ENCODE peak calls at places on chromosome 19, in ten cellular contexts. U is WTC11; A is kidney; D is activated naive CD8-positive, alpha-beta T cell treated with anti-CD3 and anti-CD28 coated beads for 36 hours; J is GM23248; Y is SW 1271; R is NCI-H2081; B is CD8-positive, alpha-beta T cell; I is SK-MEL-5; W is CD14-positive monocyte. F is an unnamed sample.

GRCh38 chr19:24065243-24065642 is 21.7 kb upstream of the ZNF254 start:
- DNase-seq in I (no peak), U (no peak), Y (no peak), R (no peak), W (no peak), J (no peak), D (no peak), B (no peak), A (no peak), F (no peak)

GRCh38 chr19:46925548-46925950 is 64.8 kb downstream of the ARHGAP35 start:
- DNase-seq in A (no peak), I (no peak), J (peak), U (no peak), Y (no peak), R (no peak), B (no peak), W (no peak), D (no peak), F (no peak)

GRCh38 chr19:48290923-48291700 is 21.2 kb downstream of the ZNF114 start:
- DNase-seq in A (peak), B (peak), D (peak), J (peak), Y (peak), W (no peak), U (peak), I (peak), R (peak), F (peak)

GRCh38 chr19:7500811-7501450 is 12.1 kb upstream of the PEX11G start:
- DNase-seq in D (peak), W (no peak), U (peak), R (peak), B (no peak), A (peak), Y (peak), I (peak), J (peak), F (no peak)

GRCh38 chr19:14363203-14364097 is 17.8 kb upstream of the ADGRE5 start:
- DNase-seq in I (peak), W (no peak), D (peak), J (peak), B (no peak), R (no peak), A (peak), U (peak), Y (peak), F (no peak)

GRCh38 chr19:5228932-5229777 is 111.5 kb downstream of the PTPRS start:
- DNase-seq in A (no peak), I (no peak), Y (no peak), W (no peak), R (no peak), D (peak), U (no peak), J (peak), B (no peak), F (no peak)

GRCh38 chr19:38664503-38665211 is 17.2 kb downstream of the ACTN4 start:
- DNase-seq in U (no peak), R (no peak), I (no peak), W (peak), Y (no peak), J (no peak), A (peak), D (no peak), B (no peak), F (no peak)

GRCh38 chr19:2410023-2410422 is 17.4 kb downstream of the TIMM13 start:
- DNase-seq in B (no peak), Y (no peak), A (no peak), U (no peak), R (no peak), W (no peak), J (no peak), D (no peak), I (no peak), F (no peak)

GRCh38 chr19:2050991-2051770 is at the start of gene MKNK2:
- DNase-seq in D (peak), U (peak), W (peak), Y (peak), R (peak), A (peak), B (peak), J (peak), I (peak), F (peak)

GRCh38 chr19:58203814-58204475 is 21.1 kb downstream of the ZNF274 start:
- DNase-seq in W (no peak), D (no peak), U (peak), B (no peak), J (no peak), R (no peak), I (no peak), Y (no peak), A (no peak), F (no peak)

GRCh38 chr19:30228113-30228725 is 144.0 kb upstream of the ZNF536 start:
- DNase-seq in I (no peak), Y (no peak), W (no peak), J (peak), D (peak), B (no peak), U (peak), A (no peak), R (no peak), F (no peak)

GRCh38 chr19:9640956-9641355 is 19.9 kb upstream of the ZNF561 start:
- DNase-seq in U (no peak), A (no peak), D (no peak), Y (no peak), J (no peak), I (no peak), W (no peak), B (no peak), R (no peak), F (no peak)

GRCh38 chr19:11581740-11582139 is 4.3 kb upstream of the ACP5 start:
- DNase-seq in Y (no peak), U (no peak), B (no peak), W (no peak), R (no peak), I (no peak), D (peak), A (no peak), J (peak), F (peak)

GRCh38 chr19:37227996-37228395 is 10.0 kb downstream of the ZNF383 start:
- DNase-seq in B (peak), I (peak), W (no peak), R (no peak), A (no peak), J (peak), D (peak), U (peak), Y (no peak), F (no peak)

GRCh38 chr19:6222884-6223283 is 56.9 kb downstream of the MLLT1 start:
- DNase-seq in Y (no peak), A (no peak), J (peak), W (peak), R (no peak), I (no peak), U (no peak), D (no peak), B (no peak), F (no peak)

GRCh38 chr19:30227071-30227621 is 145.0 kb upstream of the ZNF536 start:
- DNase-seq in J (no peak), R (no peak), U (peak), B (no peak), I (peak), D (no peak), A (no peak), Y (no peak), W (no peak), F (no peak)

GRCh38 chr19:10760268-10760944 is 42.5 kb downstream of the DNM2 start:
- DNase-seq in D (peak), A (peak), B (no peak), U (no peak), R (no peak), Y (no peak), W (no peak), I (no peak), J (peak), F (peak)

GRCh38 chr19:9070066-9070465 is 16.8 kb upstream of the OR1M1 start:
- DNase-seq in I (no peak), J (no peak), D (no peak), U (peak), Y (no peak), B (no peak), A (no peak), R (no peak), W (no peak), F (no peak)

GRCh38 chr19:49155005-49155826 is at the start of gene HRC:
- DNase-seq in A (peak), I (no peak), J (no peak), R (no peak), U (no peak), B (no peak), D (no peak), W (no peak), Y (no peak), F (no peak)

GRCh38 chr19:11091343-11092153 is 2.3 kb downstream of the LDLR start:
- DNase-seq in U (no peak), B (peak), A (no peak), I (peak), Y (peak), W (peak), J (peak), D (peak), R (no peak), F (no peak)

GRCh38 chr19:35044317-35045117 is 3.0 kb downstream of the HPN start:
- DNase-seq in W (no peak), D (peak), U (peak), J (peak), B (peak), I (peak), Y (peak), R (peak), A (no peak), F (peak)

GRCh38 chr19:58054792-58055482 is 4.1 kb upstream of the ZNF135 start:
- DNase-seq in W (no peak), J (peak), B (no peak), I (no peak), Y (no peak), A (no peak), R (no peak), U (peak), D (no peak), F (no peak)

GRCh38 chr19:18612772-18613588 is at the start of gene TMEM59L:
- DNase-seq in W (no peak), D (peak), A (peak), I (no peak), Y (no peak), U (peak), R (no peak), J (peak), B (no peak), F (no peak)

GRCh38 chr19:8224394-8225145 is 15.4 kb downstream of the CERS4 start:
- DNase-seq in A (no peak), B (no peak), U (no peak), J (peak), I (no peak), D (no peak), W (no peak), R (no peak), Y (no peak), F (no peak)

GRCh38 chr19:46513461-46514236 is 18.0 kb upstream of the PNMA8B start:
- DNase-seq in W (peak), D (peak), J (peak), B (peak), Y (no peak), I (peak), R (peak), U (peak), A (peak), F (peak)

GRCh38 chr19:40523322-40524047 is 53.2 kb upstream of the SHKBP1 start:
- DNase-seq in Y (peak), U (peak), W (peak), D (peak), A (peak), I (peak), B (no peak), J (peak), R (peak), F (no peak)

GRCh38 chr19:39110263-39110967 is 15.2 kb upstream of the PAK4 start:
- DNase-seq in W (peak), D (peak), Y (peak), I (peak), J (peak), A (no peak), B (peak), R (peak), U (peak), F (peak)

GRCh38 chr19:41192574-41193419 is at the start of gene CYP2S1:
- DNase-seq in W (no peak), D (peak), B (no peak), A (no peak), I (no peak), U (peak), R (no peak), Y (no peak), J (peak), F (no peak)

GRCh38 chr19:37348060-37348459 is 22.8 kb upstream of the ZNF527 start:
- DNase-seq in Y (no peak), R (no peak), J (peak), A (no peak), W (no peak), I (no peak), U (no peak), D (no peak), B (no peak), F (no peak)

GRCh38 chr19:6066661-6067646 is 43.3 kb downstream of the RFX2 start:
- DNase-seq in B (no peak), U (peak), W (peak), R (peak), D (no peak), Y (peak), A (peak), J (peak), I (peak), F (no peak)

F was measured in NK-92 treated with Interleukin-12 subunit alpha and Interleukin-12 subunit beta, amount 100 ng/mL, for 24 hours.